ENCODE peak calls at places on chromosomes 5 and 9, in ten cellular contexts. N is body of pancreas, C is A673, F is H1, Z is K562, L is pancreas, B is Peyer's patch, H is IMR-90, D is esophagus squamous epithelium, A is GM23338. Y is an unnamed sample. For H3K36me3, the result is how much of the 10 kb centered on the place peaks cover.

GRCh38 chr9:3177921-3178320 is 334.0 kb upstream of the PUM3 start:
- DNase-seq in N (no peak), C (no peak), F (no peak), Z (no peak), L (no peak), B (no peak), H (no peak), D (no peak), A (no peak), Y (no peak)

GRCh38 chr5:148005788-148006520 is 57.8 kb upstream of the SPINK5 start:
- DNase-seq in N (no peak), C (peak), F (peak), Z (no peak), L (no peak), B (no peak), H (peak), D (no peak), A (peak), Y (no peak)

GRCh38 chr9:115913666-115914065 is 239.9 kb upstream of the PAPPA start:
- DNase-seq in N (no peak), C (no peak), F (no peak), Z (no peak), L (no peak), B (no peak), H (peak), D (no peak), A (no peak), Y (no peak)

GRCh38 chr9:96038914-96039313 is 163.4 kb downstream of the ERCC6L2 start:
- DNase-seq in N (no peak), C (no peak), F (no peak), Z (no peak), L (no peak), B (no peak), H (no peak), D (no peak), A (no peak), Y (no peak)

GRCh38 chr9:76883341-76883740 is 22.6 kb downstream of the PRUNE2 start:
- DNase-seq in N (no peak), C (no peak), F (no peak), Z (no peak), L (no peak), B (no peak), H (no peak), D (no peak), A (peak), Y (no peak)

GRCh38 chr9:116875576-116875975 is 188.5 kb downstream of the TRIM32 start:
- DNase-seq in N (no peak), C (no peak), F (no peak), Z (no peak), L (no peak), B (no peak), H (no peak), D (no peak), A (no peak), Y (no peak)

GRCh38 chr5:94503677-94504076 is 114.7 kb downstream of the KIAA0825 start:
- DNase-seq in N (no peak), C (peak), F (no peak), Z (no peak), L (no peak), B (no peak), H (no peak), D (no peak), A (no peak), Y (no peak)

GRCh38 chr9:16485575-16486321 is 384.7 kb downstream of the BNC2 start:
- DNase-seq in N (no peak), C (no peak), F (peak), Z (no peak), L (no peak), B (no peak), H (no peak), D (no peak), A (peak), Y (no peak)

GRCh38 chr9:71638627-71639026 is 129.7 kb downstream of the CEMIP2 start:
- DNase-seq in N (peak), C (no peak), F (no peak), Z (peak), L (no peak), B (no peak), H (no peak), D (no peak), A (no peak), Y (no peak)

GRCh38 chr5:142644640-142645361 is 41.1 kb downstream of the FGF1 start:
- DNase-seq in N (peak), C (peak), F (no peak), Z (no peak), L (no peak), B (no peak), H (peak), D (no peak), A (no peak), Y (no peak)

GRCh38 chr9:72790934-72791333 is 161.9 kb downstream of the ALDH1A1 start:
- DNase-seq in N (no peak), C (no peak), F (no peak), Z (no peak), L (no peak), B (no peak), H (no peak), D (no peak), A (no peak), Y (no peak)

GRCh38 chr9:85716031-85716877 is 25.5 kb downstream of the AGTPBP1 start:
- DNase-seq in N (no peak), C (no peak), F (no peak), Z (peak), L (no peak), B (no peak), H (no peak), D (no peak), A (peak), Y (peak)

GRCh38 chr5:149060325-149060724 is 2.5 kb downstream of the SH3TC2 start:
- DNase-seq in N (no peak), C (peak), F (no peak), Z (peak), L (no peak), B (no peak), H (peak), D (no peak), A (no peak), Y (no peak)

GRCh38 chr9:90774682-90775081 is 26.9 kb upstream of the SYK start:
- DNase-seq in N (no peak), C (no peak), F (no peak), Z (no peak), L (no peak), B (no peak), H (no peak), D (no peak), A (peak), Y (peak)

GRCh38 chr5:176748073-176748966 is 62.0 kb upstream of the UNC5A start:
- DNase-seq in N (no peak), C (no peak), F (no peak), Z (no peak), L (no peak), B (no peak), H (no peak), D (no peak), A (no peak), Y (no peak)

GRCh38 chr5:139660916-139661814 is 13.0 kb downstream of the CXXC5 start:
- DNase-seq in N (peak), C (peak), F (no peak), Z (peak), L (peak), B (no peak), H (peak), D (no peak), A (peak), Y (peak)

GRCh38 chr5:55853818-55854217 is 2.7 kb downstream of the IL31RA start:
- DNase-seq in N (no peak), C (peak), F (no peak), Z (no peak), L (no peak), B (no peak), H (peak), D (no peak), A (no peak), Y (no peak)

GRCh38 chr5:76401801-76402250 is 1.3 kb upstream of the IQGAP2 start:
- DNase-seq in N (no peak), C (no peak), F (no peak), Z (no peak), L (no peak), B (no peak), H (no peak), D (no peak), A (no peak), Y (peak)

GRCh38 chr5:77145666-77146065 is 58.6 kb upstream of the ZBED3 start:
- DNase-seq in N (no peak), C (peak), F (no peak), Z (no peak), L (no peak), B (no peak), H (peak), D (no peak), A (no peak), Y (no peak)

GRCh38 chr5:176528761-176529115 is 8.5 kb downstream of the RNF44 start:
- DNase-seq in N (no peak), C (no peak), F (no peak), Z (no peak), L (no peak), B (no peak), H (no peak), D (no peak), A (no peak), Y (no peak)

GRCh38 chr5:146682899-146683298 is 166.9 kb upstream of the GPR151 start:
- DNase-seq in N (no peak), C (no peak), F (no peak), Z (no peak), L (no peak), B (no peak), H (no peak), D (no peak), A (no peak), Y (no peak)

GRCh38 chr5:87243161-87243877 is 24.4 kb upstream of the RASA1 start:
- DNase-seq in N (peak), C (no peak), F (no peak), Z (no peak), L (no peak), B (no peak), H (peak), D (no peak), A (no peak), Y (no peak)

GRCh38 chr5:95331358-95331757 is 46.5 kb upstream of the MCTP1 start:
- DNase-seq in N (no peak), C (no peak), F (no peak), Z (no peak), L (no peak), B (no peak), H (no peak), D (no peak), A (no peak), Y (no peak)

GRCh38 chr5:60382761-60383160 is 317.2 kb downstream of the DEPDC1B start:
- DNase-seq in N (peak), C (peak), F (no peak), Z (no peak), L (no peak), B (no peak), H (peak), D (no peak), A (peak), Y (no peak)

GRCh38 chr5:172971482-172971881 is 12.1 kb upstream of the ATP6V0E1 start:
- DNase-seq in N (no peak), C (no peak), F (no peak), Z (peak), L (no peak), B (no peak), H (no peak), D (no peak), A (no peak), Y (no peak)

GRCh38 chr5:133866160-133866902 is 102.1 kb downstream of the C5orf15 start:
- DNase-seq in N (no peak), C (peak), F (no peak), Z (no peak), L (no peak), B (peak), H (no peak), D (no peak), A (no peak), Y (no peak)

DNA sequence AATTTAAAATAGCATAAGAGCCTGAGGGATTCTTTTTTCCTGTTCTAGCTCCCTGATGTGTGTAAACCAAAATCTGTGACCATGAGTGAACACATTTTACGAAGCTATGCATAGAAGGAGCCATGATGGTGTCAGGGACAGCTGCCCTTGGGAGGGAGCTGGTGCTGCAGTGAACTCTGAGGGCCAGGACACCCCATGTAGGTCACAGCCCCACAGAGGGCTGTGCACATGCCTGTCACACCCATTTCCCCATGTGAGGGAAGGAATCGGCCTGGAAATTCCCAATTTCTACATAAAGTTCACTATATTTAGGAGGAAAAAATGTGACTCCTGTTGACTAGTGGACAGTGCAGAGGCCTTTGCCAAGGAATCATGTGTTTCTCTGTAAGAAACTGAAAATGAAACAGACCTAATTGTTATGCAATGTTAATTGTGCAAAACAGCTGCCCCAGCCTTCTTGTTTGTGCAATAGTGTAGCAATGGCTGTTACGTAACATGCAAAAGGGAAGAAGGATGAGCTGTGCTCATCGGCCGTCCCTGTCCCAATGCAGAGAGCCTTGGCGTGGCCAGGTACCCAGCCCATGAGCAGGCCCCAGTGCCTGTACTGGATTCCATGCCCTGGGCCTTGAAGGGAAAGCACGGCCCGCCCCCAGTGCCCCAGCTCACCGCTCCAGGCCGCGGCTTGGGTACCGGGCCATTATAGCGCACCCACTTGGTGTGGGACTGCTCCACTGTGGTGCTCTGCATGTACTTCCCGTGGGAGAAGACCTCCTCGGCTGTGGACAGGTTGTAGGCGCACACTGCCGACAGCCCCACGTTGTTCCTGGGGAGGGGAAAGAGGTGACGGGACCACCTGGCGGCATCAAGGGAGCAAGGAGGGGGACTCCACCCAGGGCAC is 69.9 kb downstream of the SECISBP2 start:
- DNase-seq in N (peak), C (peak), F (no peak), Z (no peak), L (no peak), B (no peak), H (peak), D (no peak), A (no peak), Y (no peak)
- H3K36me3 ChIP-seq in N (under half), C (under half), F (half or more), Z (under half), L (under half), B (under half), H (half or more), D (half or more), A (under half), Y (half or more)

DNA sequence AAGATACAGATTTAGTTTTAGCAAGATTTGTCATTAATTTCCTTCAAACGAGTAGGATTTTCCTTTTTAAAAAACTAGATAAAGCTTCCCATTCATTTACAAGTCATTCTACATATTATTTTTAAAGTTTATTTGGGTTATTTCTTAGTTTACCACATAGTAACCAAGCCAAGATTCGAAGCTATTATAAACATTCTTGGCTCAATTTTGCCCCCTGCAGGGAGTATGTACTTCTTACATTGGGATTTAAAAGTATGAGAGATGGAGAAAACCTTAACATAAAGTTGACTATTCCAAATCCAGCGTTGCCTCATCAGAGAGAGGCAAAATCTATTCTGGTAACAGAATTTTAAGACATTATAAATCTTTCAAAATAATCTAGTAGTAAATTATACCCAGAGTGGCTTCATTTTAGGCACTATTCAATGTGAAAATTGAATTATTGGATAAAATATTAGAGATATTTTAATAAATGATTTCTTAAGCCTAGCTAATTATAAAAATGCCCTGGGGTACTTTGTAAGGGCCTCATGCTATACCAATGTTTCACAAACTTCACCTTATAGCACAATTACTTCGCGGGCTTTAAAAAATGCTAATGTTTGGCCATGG is 39.1 kb downstream of the FBN2 start:
- DNase-seq in N (peak), C (peak), F (no peak), Z (no peak), L (no peak), B (no peak), H (peak), D (no peak), A (peak), Y (no peak)
- TF ChIP-seq CTCF in N (peak), C (peak), F (peak), Z (no peak), L (peak), B (peak), H (peak), D (no peak), A (peak), Y (peak)

GRCh38 chr5:151121652-151122051 is 35.9 kb downstream of the ANXA6 start:
- DNase-seq in N (no peak), C (no peak), F (no peak), Z (no peak), L (no peak), B (no peak), H (no peak), D (no peak), A (no peak), Y (no peak)
- H3K36me3 ChIP-seq in N (under half), C (half or more), F (under half), Z (under half), L (under half), B (under half), H (half or more), D (half or more), A (under half), Y (half or more)

GRCh38 chr5:66209794-66210193 is 65.7 kb downstream of the SREK1 start:
- DNase-seq in N (no peak), C (no peak), F (no peak), Z (no peak), L (no peak), B (no peak), H (no peak), D (no peak), A (no peak), Y (no peak)

GRCh38 chr5:66213533-66213932 is 69.4 kb downstream of the SREK1 start:
- DNase-seq in N (no peak), C (no peak), F (no peak), Z (no peak), L (no peak), B (no peak), H (no peak), D (no peak), A (no peak), Y (no peak)

GRCh38 chr5:66207800-66208561 is 63.9 kb downstream of the SREK1 start:
- DNase-seq in N (no peak), C (no peak), F (no peak), Z (no peak), L (no peak), B (no peak), H (no peak), D (no peak), A (no peak), Y (no peak)

GRCh38 chr5:66206465-66206864 is 62.4 kb downstream of the SREK1 start:
- DNase-seq in N (no peak), C (no peak), F (no peak), Z (no peak), L (no peak), B (no peak), H (no peak), D (no peak), A (no peak), Y (no peak)

DNA sequence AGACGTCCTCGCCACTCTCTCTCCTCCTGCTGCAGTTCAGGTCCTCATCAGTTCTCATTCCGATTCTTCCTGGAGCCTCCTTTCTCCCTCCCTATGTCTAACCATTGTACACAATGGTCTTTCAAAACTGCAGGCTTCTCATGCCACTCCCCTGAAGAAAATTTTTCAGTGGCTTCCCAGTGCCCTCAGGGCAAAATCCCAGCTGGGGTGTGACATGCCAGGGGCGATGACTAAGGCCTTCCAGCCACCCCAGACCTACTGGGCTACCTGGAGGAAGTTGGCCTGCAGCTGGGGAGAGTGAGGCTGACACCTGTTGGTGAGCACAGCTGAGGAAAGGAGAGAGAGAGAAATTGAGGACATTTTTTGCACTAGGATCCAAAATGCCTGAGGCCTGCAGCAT is 65.2 kb downstream of the SREK1 start:
- DNase-seq in N (no peak), C (no peak), F (no peak), Z (peak), L (no peak), B (no peak), H (no peak), D (no peak), A (peak), Y (no peak)
- TF ChIP-seq CTCF in N (no peak), C (no peak), F (peak), Z (peak), L (no peak), B (no peak), H (no peak), D (no peak), A (peak), Y (no peak)

DNA sequence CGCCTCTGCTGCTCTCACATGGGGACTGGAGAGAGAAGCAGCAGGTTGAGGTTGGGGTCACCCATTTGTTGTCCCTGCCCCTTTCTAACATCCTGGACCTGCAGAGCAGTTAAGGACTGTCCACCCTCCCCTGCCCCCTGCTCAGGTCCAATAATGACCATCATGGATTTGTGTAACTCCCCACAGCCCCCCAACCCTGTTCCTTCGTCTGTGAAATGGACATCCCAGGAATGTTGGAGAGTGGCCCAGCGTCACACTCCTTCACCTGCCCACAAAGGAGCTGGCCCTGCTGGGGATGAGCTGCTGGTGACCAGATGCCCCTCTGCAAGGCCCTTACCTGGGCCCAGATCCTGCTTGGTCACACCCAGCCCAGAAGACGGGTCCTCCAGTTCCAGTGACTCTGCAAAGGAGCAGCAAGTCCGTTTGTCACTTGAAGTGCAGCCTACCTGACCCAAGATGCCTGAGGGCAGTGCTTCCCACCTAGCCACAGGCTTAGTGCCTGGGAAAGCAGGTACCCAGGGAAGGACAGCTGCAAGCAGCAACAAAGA is 10.4 kb downstream of the CD74 start:
- DNase-seq in N (no peak), C (no peak), F (no peak), Z (no peak), L (no peak), B (no peak), H (no peak), D (no peak), A (no peak), Y (peak)
- H3K36me3 ChIP-seq in N (under half), C (under half), F (under half), Z (half or more), L (under half), B (under half), H (under half), D (half or more), A (under half), Y (half or more)